ENCODE peak calls at places on chromosomes 1 and 21, in eight cellular contexts. V is stimulated activated CD8-positive, alpha-beta memory T cell treated with anti-CD3 and anti-CD28 coated beads, Interleukin-15, amount 100 ng/mL, for 24 hours; U is epithelial cell of esophagus; K is effector CD4-positive, alpha-beta T cell; R is mucosa of descending colon; Y is fibroblast of the aortic adventitia; B is activated CD8-positive, alpha-beta memory T cell treated with anti-CD3 and anti-CD28 coated beads for 24 hours; D is spleen. S is an unnamed sample.
A peak's percentile ranks its signal among the peaks of the same experiment; 100 is the strongest.

GRCh38 chr1:19889656-19890055 is 7.5 kb downstream of the OTUD3 start:
- DNase-seq in K (no peak), Y (no peak), V (no peak), U (no peak), B (no peak), D (no peak), R (no peak), S (no peak)

GRCh38 chr21:33854604-33855003 is 61.0 kb downstream of the ATP5PO start:
- DNase-seq in D (no peak), U (peak; percentile 61), K (no peak), R (no peak), Y (no peak), B (no peak), V (no peak), S (no peak)

GRCh38 chr1:178745260-178745659 is 20.2 kb downstream of the RALGPS2 start:
- DNase-seq in D (no peak), R (no peak), Y (no peak), V (no peak), B (no peak), U (no peak), K (no peak), S (no peak)

GRCh38 chr1:16013220-16013907 is 4.5 kb downstream of the HSPB7 start:
- DNase-seq in R (peak; percentile 19), B (peak; percentile 79), V (no peak), K (no peak), Y (peak; percentile 70), D (no peak), U (peak; percentile 48), S (peak; percentile 76)

GRCh38 chr1:198295186-198295585 is 138.4 kb downstream of the NEK7 start:
- DNase-seq in V (no peak), Y (no peak), R (no peak), K (no peak), U (no peak), B (no peak), D (no peak), S (no peak)

GRCh38 chr21:46618738-46619369 is 14.0 kb upstream of the S100B start:
- DNase-seq in B (no peak), K (no peak), Y (no peak), D (no peak), U (no peak), V (no peak), R (no peak), S (no peak)

GRCh38 chr1:53279556-53280160 is 41.3 kb upstream of the MAGOH start:
- DNase-seq in K (no peak), U (no peak), D (no peak), Y (no peak), R (no peak), V (no peak), B (no peak), S (no peak)

GRCh38 chr1:5949074-5949760 is 43.0 kb downstream of the NPHP4 start:
- DNase-seq in K (no peak), R (peak; percentile 6), B (no peak), Y (no peak), D (no peak), V (no peak), U (peak; percentile 5), S (no peak)

GRCh38 chr21:42731264-42732032 is 78.0 kb downstream of the PDE9A start:
- DNase-seq in Y (no peak), U (peak; percentile 86), V (no peak), B (no peak), D (no peak), K (no peak), R (peak; percentile 90), S (no peak)

GRCh38 chr1:55049914-55050278 is 10.5 kb downstream of the PCSK9 start:
- DNase-seq in R (peak; percentile 22), K (no peak), U (no peak), D (no peak), B (no peak), Y (peak; percentile 62), V (no peak), S (no peak)

GRCh38 chr1:1437904-1438376 is 2.5 kb downstream of the VWA1 start:
- DNase-seq in Y (no peak), D (no peak), V (no peak), R (peak; percentile 80), K (no peak), U (no peak), B (no peak), S (peak; percentile 29)

GRCh38 chr1:182993746-182994145 is 29.5 kb upstream of the LAMC1 start:
- DNase-seq in V (no peak), B (no peak), Y (no peak), R (no peak), U (peak; percentile 86), K (no peak), D (no peak), S (no peak)

GRCh38 chr1:71046891-71047634 is 553 bp downstream of the PTGER3 start:
- DNase-seq in U (peak; percentile 23), K (no peak), B (peak; percentile 73), R (peak; percentile 10), V (no peak), Y (no peak), D (peak; percentile 79), S (no peak)

GRCh38 chr1:77687519-77687906 is 5.1 kb upstream of the ZZZ3 start:
- DNase-seq in Y (no peak), R (peak; percentile 27), V (no peak), K (no peak), D (peak; percentile 74), B (no peak), U (peak; percentile 35), S (no peak)

GRCh38 chr1:170262540-170262939 is 116.8 kb downstream of the NTMT2 start:
- DNase-seq in D (no peak), V (no peak), U (no peak), K (no peak), B (no peak), R (no peak), Y (no peak), S (no peak)

GRCh38 chr1:202677433-202677832 is 32.8 kb downstream of the SYT2 start:
- DNase-seq in D (no peak), V (no peak), Y (no peak), R (no peak), U (no peak), B (no peak), K (no peak), S (no peak)

GRCh38 chr21:28906841-28907240 is 85.8 kb downstream of the LTN1 start:
- DNase-seq in D (no peak), U (no peak), V (no peak), B (no peak), Y (no peak), R (no peak), K (no peak), S (no peak)

GRCh38 chr1:37474697-37475379 is 458 bp downstream of the ZC3H12A start:
- DNase-seq in Y (peak; percentile 34), R (no peak), V (no peak), D (peak; percentile 89), B (peak; percentile 80), K (peak; percentile 7), U (no peak), S (no peak)

GRCh38 chr1:4794020-4794780 is 139.8 kb downstream of the AJAP1 start:
- DNase-seq in V (no peak), K (no peak), Y (no peak), U (no peak), R (no peak), B (no peak), D (no peak), S (peak; percentile 2)

GRCh38 chr1:30677471-30677870 is 45.9 kb downstream of the MATN1 start:
- DNase-seq in D (peak; percentile 20), V (no peak), U (peak; percentile 20), B (no peak), Y (no peak), R (peak; percentile 63), K (no peak), S (no peak)

GRCh38 chr1:214019499-214019898 is 31.7 kb downstream of the PROX1 start:
- DNase-seq in V (no peak), R (no peak), U (no peak), D (no peak), Y (no peak), B (no peak), K (no peak), S (no peak)

S was measured in frontal cortex.